ENCODE peak calls at places on chromosomes 1 and 21, in seven cellular contexts. O is fibroblast of pulmonary artery, S is heart right ventricle, B is endodermal cell, R is brain microvascular endothelial cell, T is GM12878, N is choroid plexus epithelial cell. W is an unnamed sample.

GRCh38 chr1:12051361-12051760 is 11.7 kb upstream of the TNFRSF8 start:
- DNase-seq in S (no peak), N (no peak), B (no peak), T (no peak), O (no peak), R (no peak), W (no peak)

GRCh38 chr1:117232551-117232950 is 21.8 kb upstream of the VTCN1 start:
- DNase-seq in S (peak; percentile 25), N (no peak), T (no peak), O (no peak), R (no peak), B (no peak), W (no peak)

GRCh38 chr1:162878000-162878596 is 17.1 kb upstream of the CCDC190 start:
- DNase-seq in B (peak; percentile 92), O (peak; percentile 91), R (peak; percentile 90), N (peak; percentile 94), S (peak; percentile 58), T (no peak), W (no peak)

GRCh38 chr1:31572323-31573104 is 3.8 kb upstream of the TINAGL1 start:
- DNase-seq in T (no peak), B (no peak), S (no peak), N (peak; percentile 52), R (no peak), O (peak; percentile 65), W (no peak)

GRCh38 chr1:221712198-221712684 is 29.6 kb downstream of the DUSP10 start:
- DNase-seq in S (no peak), R (peak; percentile 73), T (no peak), N (peak; percentile 94), O (peak; percentile 78), B (no peak), W (no peak)

GRCh38 chr21:45545691-45546531 is 3.7 kb upstream of the SLC19A1 start:
- DNase-seq in N (no peak), S (peak; percentile 2), O (no peak), B (peak; percentile 33), R (no peak), T (no peak), W (no peak)

GRCh38 chr1:228236744-228237143 is 28.9 kb downstream of the OBSCN start:
- DNase-seq in O (peak; percentile 69), R (peak; percentile 31), S (peak; percentile 44), B (peak; percentile 89), T (no peak), N (peak; percentile 57), W (no peak)

GRCh38 chr1:31739281-31739853 is 24.8 kb downstream of the ADGRB2 start:
- DNase-seq in R (no peak), T (no peak), S (no peak), O (no peak), N (no peak), B (peak; percentile 84), W (peak; percentile 44)

GRCh38 chr1:201229095-201229494 is 38.5 kb downstream of the IGFN1 start:
- DNase-seq in B (peak; percentile 33), R (no peak), T (no peak), O (no peak), S (no peak), N (no peak), W (peak; percentile 9)

GRCh38 chr1:178532392-178532791 is 19.5 kb downstream of the TEX35 start:
- DNase-seq in B (peak; percentile 95), T (no peak), R (peak; percentile 83), S (peak; percentile 80), O (peak; percentile 86), N (peak; percentile 89), W (peak; percentile 94)

GRCh38 chr1:6485937-6486250 is 5.6 kb downstream of the PLEKHG5 start:
- DNase-seq in S (no peak), N (no peak), R (no peak), O (no peak), B (no peak), T (no peak), W (no peak)

GRCh38 chr1:228778946-228779345 is 43.7 kb downstream of the RHOU start:
- DNase-seq in T (no peak), S (no peak), N (no peak), R (no peak), O (no peak), B (no peak), W (no peak)

GRCh38 chr1:172321429-172321828 is 99.1 kb upstream of the C1orf105 start:
- DNase-seq in S (no peak), R (peak; percentile 50), T (no peak), N (peak; percentile 47), O (peak; percentile 56), B (no peak), W (no peak)

GRCh38 chr1:211420845-211421454 is 71.0 kb downstream of the RD3 start:
- DNase-seq in O (no peak), T (no peak), B (no peak), N (peak; percentile 30), S (no peak), R (no peak), W (no peak)

GRCh38 chr1:19949016-19949415 is 25.6 kb upstream of the PLA2G2E start:
- DNase-seq in T (no peak), R (peak; percentile 59), N (peak; percentile 54), O (peak; percentile 76), S (no peak), B (no peak), W (no peak)

GRCh38 chr1:161379071-161379470 is 11.4 kb upstream of the CFAP126 start:
- DNase-seq in B (peak; percentile 80), R (no peak), S (no peak), T (no peak), N (no peak), O (no peak), W (no peak)

GRCh38 chr1:102085896-102086295 is 89.2 kb upstream of the OLFM3 start:
- DNase-seq in T (no peak), N (no peak), B (peak; percentile 51), R (no peak), S (no peak), O (no peak), W (no peak)

GRCh38 chr21:36661511-36662309 is 37.2 kb upstream of the SIM2 start:
- DNase-seq in T (no peak), N (peak; percentile 46), R (peak; percentile 35), B (peak; percentile 82), O (peak; percentile 53), S (peak; percentile 36), W (no peak)

GRCh38 chr1:17369466-17369865 is 2.5 kb upstream of the PADI6 start:
- DNase-seq in S (no peak), R (peak; percentile 19), O (peak; percentile 3), N (peak; percentile 24), T (no peak), B (no peak), W (no peak)

DNA sequence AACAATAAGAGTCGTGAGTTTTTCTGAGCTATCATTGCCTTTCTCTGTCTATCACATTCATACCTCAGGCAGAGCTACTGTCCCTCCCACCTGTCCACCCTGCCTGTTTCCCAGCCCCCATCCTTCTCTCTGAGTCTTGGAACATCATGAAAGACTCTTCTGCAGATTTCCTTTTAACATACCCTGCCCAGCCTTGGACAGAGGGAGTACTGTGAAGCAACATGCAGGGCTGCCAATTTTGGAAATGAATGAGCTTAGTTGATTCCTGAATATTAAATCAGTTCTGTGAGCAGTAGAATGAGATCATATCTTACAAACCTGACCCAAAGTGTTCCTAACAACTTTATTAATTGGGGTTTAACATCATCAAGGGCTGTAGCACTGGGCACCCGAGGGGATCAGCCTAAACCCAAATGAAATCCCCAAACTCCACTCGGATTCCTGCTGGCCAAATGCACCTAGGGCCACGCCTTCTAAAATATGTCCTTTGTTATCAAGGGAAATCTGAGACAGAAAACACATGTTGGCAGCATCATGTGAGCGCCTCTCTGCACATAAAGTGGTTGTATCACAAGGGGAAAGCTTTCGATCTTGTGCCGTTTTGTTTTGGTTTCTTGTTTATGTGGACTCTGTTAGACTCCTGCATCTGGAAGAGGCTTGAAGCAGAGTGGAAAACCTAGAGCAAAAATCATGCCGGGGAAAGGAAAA is 357.6 kb downstream of the KIF26B start:
- DNase-seq in R (no peak), S (no peak), O (no peak), B (no peak), N (peak; percentile 69), T (no peak), W (no peak)
- H3K4me3 ChIP-seq in R (peak overlapping the region; percentile 20), S (no peak overlapping the region), O (no peak overlapping the region), B (no peak overlapping the region), N (peak overlapping the region; percentile 20), T (no peak overlapping the region), W (no peak overlapping the region)

DNA sequence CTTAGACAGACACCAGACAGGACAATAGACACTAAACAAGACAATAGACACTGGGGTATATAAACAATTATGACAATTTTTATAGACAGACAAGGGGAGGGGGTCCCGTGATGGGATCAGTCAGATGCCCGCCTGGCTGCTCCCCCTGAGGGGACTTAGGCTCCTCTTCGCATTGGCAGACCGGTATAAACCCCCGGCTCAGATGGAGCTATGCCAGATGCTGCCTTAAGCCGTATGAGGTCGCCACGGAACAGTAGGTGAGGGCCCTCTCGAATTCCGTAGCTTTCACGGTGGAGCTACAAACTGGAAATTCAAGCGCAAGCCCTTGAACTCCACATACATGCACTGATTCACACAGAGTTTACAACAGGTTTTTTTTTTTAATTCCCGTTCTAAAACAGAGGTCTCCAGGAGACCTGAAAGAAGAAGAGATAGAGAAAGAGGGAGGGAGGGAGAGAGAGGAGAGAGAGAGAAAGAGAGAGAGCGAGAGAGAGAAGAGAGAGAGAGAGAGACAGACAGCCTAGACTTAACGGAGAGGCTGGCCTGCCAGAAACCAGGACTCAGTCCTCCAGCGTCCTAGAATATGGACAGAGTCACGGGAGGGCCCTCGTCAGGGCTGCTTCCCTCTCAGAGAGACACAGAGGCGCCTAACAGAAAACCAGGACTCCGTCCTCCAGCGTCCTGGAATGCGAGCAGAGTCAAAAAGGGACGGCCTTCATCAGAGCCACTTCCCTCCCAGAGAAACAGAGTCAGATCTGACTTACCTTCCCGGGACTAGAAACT is 24.4 kb upstream of the TMEM54 start:
- DNase-seq in N (peak; percentile 46), B (peak; percentile 82), T (no peak), S (no peak), O (peak; percentile 23), R (no peak), W (no peak)
- TF ChIP-seq CTCF in N (peak; percentile 21), B (peak; percentile 30), T (no peak), S (no peak), O (no peak), R (no peak), W (no peak)

DNA sequence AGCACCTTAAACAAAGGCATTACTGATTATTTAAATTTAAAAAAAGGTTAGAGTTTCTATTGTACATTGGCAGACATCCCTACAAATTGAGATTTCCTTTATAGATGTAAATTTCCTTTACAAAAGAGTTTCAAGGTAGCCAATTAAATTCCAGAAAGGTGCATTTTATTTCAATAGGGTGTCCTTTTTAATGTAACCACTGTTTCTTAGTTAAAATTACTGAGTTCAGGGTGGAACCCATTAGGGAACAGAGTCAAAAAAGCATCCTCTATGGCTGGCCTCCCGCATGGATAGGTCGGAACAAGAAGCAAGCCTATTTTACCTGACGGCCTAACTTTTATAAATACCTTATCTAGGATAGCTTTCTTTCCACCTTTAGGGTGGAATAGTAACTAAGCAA is 24.4 kb downstream of the TCP10L start:
- DNase-seq in R (no peak), T (no peak), O (no peak), B (no peak), N (no peak), S (no peak), W (no peak)
- H3K4me3 ChIP-seq in R (no peak overlapping the region), T (no peak overlapping the region), O (no peak overlapping the region), B (no peak overlapping the region), N (no peak overlapping the region), S (no peak overlapping the region), W (no peak overlapping the region)

DNA sequence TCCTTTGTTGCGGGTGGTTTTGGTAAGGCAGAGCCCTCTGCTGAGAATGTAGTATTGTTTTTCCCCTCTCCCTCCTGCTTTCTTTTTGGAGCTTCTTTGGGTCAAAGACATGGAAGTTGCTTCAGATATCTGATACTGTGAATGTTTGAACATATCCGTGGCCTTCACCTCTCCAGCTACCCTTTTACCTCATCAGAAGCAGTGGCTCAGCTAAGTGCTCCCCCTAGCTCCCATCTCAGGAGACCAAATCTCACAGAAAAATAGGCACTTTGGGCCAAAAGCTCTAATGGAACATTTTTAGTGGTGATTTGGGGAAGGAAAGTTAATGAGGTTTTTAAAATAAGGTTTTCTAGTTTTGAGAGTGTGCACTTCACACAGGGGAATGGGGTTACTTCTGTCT is 6.3 kb downstream of the TMEM200B start:
- DNase-seq in B (no peak), S (no peak), R (no peak), N (peak; percentile 29), O (no peak), T (no peak), W (no peak)
- TF ChIP-seq CTCF in B (peak; percentile 69), S (no peak), R (peak; percentile 50), N (peak; percentile 60), O (peak; percentile 24), T (no peak), W (no peak)